ENCODE peak calls at places on chromosomes 11 and 22, in seven cellular contexts. N is fibroblast of the aortic adventitia, L is heart left ventricle, P is fibroblast of villous mesenchyme, O is Peyer's patch, D is MCF 10A, B is A549. G is an unnamed sample.

GRCh38 chr11:86508604-86509471 is 134.2 kb downstream of the CCDC81 start:
- DNase-seq in P (no peak), L (no peak), O (peak; percentile 59), D (peak; percentile 27), N (peak; percentile 40), B (peak; percentile 84), G (no peak)

GRCh38 chr22:46636221-46637002 is 16.2 kb downstream of the GRAMD4 start:
- DNase-seq in P (no peak), L (no peak), D (no peak), B (no peak), O (no peak), N (no peak), G (no peak)

GRCh38 chr11:8252388-8252787 is 11.3 kb downstream of the LMO1 start:
- DNase-seq in D (no peak), O (peak; percentile 19), L (no peak), B (no peak), P (no peak), N (no peak), G (peak; percentile 7)

GRCh38 chr11:76598426-76598839 is 72.1 kb downstream of the LRRC32 start:
- DNase-seq in L (no peak), P (peak; percentile 73), D (peak; percentile 35), O (peak; percentile 50), N (peak; percentile 61), B (peak; percentile 64), G (no peak)

GRCh38 chr11:134915212-134915611 is 503.2 kb upstream of the B3GAT1 start:
- DNase-seq in D (peak; percentile 8), O (no peak), N (peak; percentile 87), P (no peak), B (no peak), L (peak; percentile 35), G (no peak)

GRCh38 chr11:60831501-60832079 is 10.3 kb upstream of the CCDC86 start:
- DNase-seq in P (peak; percentile 11), L (no peak), D (peak; percentile 52), B (no peak), O (no peak), N (peak; percentile 61), G (no peak)

GRCh38 chr11:120066738-120067303 is 71.1 kb downstream of the TRIM29 start:
- DNase-seq in L (no peak), N (no peak), P (no peak), B (no peak), D (no peak), O (no peak), G (no peak)

GRCh38 chr11:133818302-133818701 is 27.0 kb downstream of the SPATA19 start:
- DNase-seq in L (no peak), B (no peak), D (no peak), P (no peak), O (no peak), N (no peak), G (no peak)

GRCh38 chr11:117484159-117484558 is 156.5 kb downstream of the CEP164 start:
- DNase-seq in L (no peak), D (no peak), O (no peak), P (no peak), B (no peak), N (no peak), G (no peak)

GRCh38 chr22:17664414-17665045 is 26.0 kb downstream of the BCL2L13 start:
- DNase-seq in D (no peak), P (no peak), L (no peak), B (no peak), N (no peak), O (peak; percentile 55), G (no peak)

GRCh38 chr22:45009881-45010531 is at the start of gene PHF21B:
- DNase-seq in B (peak; percentile 71), N (peak; percentile 15), P (peak; percentile 26), L (peak; percentile 72), D (no peak), O (no peak), G (no peak)

GRCh38 chr11:69274531-69275016 is 19.4 kb upstream of the MYEOV start:
- DNase-seq in N (no peak), P (no peak), L (no peak), D (peak; percentile 90), O (peak; percentile 72), B (peak; percentile 70), G (no peak)

GRCh38 chr11:122038543-122038942 is 77.5 kb downstream of the BLID start:
- DNase-seq in D (no peak), N (peak; percentile 95), B (no peak), P (peak; percentile 74), L (no peak), O (no peak), G (no peak)

GRCh38 chr11:102010776-102011500 is 36.3 kb upstream of the CFAP300 start:
- DNase-seq in L (peak; percentile 45), B (peak; percentile 77), P (peak; percentile 69), N (peak; percentile 85), D (peak; percentile 91), O (peak; percentile 78), G (no peak)

GRCh38 chr11:43923327-43924111 is 18.9 kb upstream of the C11orf96 start:
- DNase-seq in P (peak; percentile 76), N (peak; percentile 57), L (peak; percentile 57), D (no peak), O (no peak), B (peak; percentile 22), G (no peak)

GRCh38 chr11:43922974-43923326 is 19.5 kb upstream of the C11orf96 start:
- DNase-seq in O (no peak), P (no peak), B (no peak), L (no peak), N (no peak), D (no peak), G (no peak)

GRCh38 chr11:43925932-43926505 is 16.4 kb upstream of the C11orf96 start:
- DNase-seq in D (no peak), P (no peak), L (no peak), N (no peak), O (no peak), B (no peak), G (no peak)

GRCh38 chr11:43925063-43925931 is 17.1 kb upstream of the C11orf96 start:
- DNase-seq in D (no peak), B (no peak), L (no peak), N (no peak), O (no peak), P (no peak), G (no peak)

GRCh38 chr11:43924112-43924855 is 18.2 kb upstream of the C11orf96 start:
- DNase-seq in L (no peak), N (no peak), P (no peak), D (no peak), O (no peak), B (no peak), G (no peak)
- TF ChIP-seq CTCF in L (no peak), N (no peak), P (no peak), D (peak; percentile 15), O (no peak), B (no peak), G (no peak)

DNA sequence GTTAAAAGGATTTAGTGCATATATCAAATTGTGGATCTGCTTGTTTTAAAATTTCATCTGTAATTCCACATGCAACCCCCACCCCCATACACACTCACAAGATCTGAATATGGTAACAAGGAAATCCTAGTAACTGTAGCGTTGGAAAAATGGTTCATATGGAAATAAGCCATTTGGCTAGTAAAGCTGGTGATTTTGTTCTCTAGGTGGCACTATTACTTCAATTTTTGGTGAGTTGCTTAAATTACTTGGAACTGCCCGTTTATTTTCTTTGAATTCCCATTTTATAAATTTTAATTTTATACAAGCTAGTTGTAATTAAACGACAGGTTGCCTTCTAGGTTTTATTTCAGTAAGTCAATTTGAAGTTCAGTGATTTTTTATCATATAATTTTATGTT is 5.3 kb downstream of the BDNF start:
- DNase-seq in L (no peak), B (peak; percentile 51), N (peak; percentile 76), D (no peak), P (no peak), O (no peak), G (no peak)
- TF ChIP-seq CTCF in L (peak; percentile 37), B (peak; percentile 68), N (peak; percentile 47), D (peak; percentile 36), P (peak; percentile 36), O (no peak), G (no peak)

GRCh38 chr11:115342142-115342541 is 162.1 kb downstream of the CADM1 start:
- DNase-seq in N (no peak), D (no peak), O (no peak), L (no peak), B (no peak), P (no peak), G (no peak)
- TF ChIP-seq CTCF in N (no peak), D (no peak), O (no peak), L (no peak), B (no peak), P (no peak), G (no peak)

GRCh38 chr11:12377824-12378593 is 638 bp downstream of the PARVA start:
- DNase-seq in O (peak; percentile 87), N (peak; percentile 80), B (peak; percentile 88), D (peak; percentile 90), L (peak; percentile 71), P (peak; percentile 89), G (no peak)

GRCh38 chr11:12380565-12381325 is 3.4 kb downstream of the PARVA start:
- DNase-seq in D (no peak), B (no peak), P (no peak), L (no peak), O (no peak), N (no peak), G (no peak)

GRCh38 chr11:12376259-12376971 is 956 bp upstream of the PARVA start:
- DNase-seq in L (peak; percentile 64), B (no peak), P (peak; percentile 89), N (peak; percentile 84), D (no peak), O (no peak), G (no peak)

GRCh38 chr11:12381875-12382274 is 4.5 kb downstream of the PARVA start:
- DNase-seq in B (no peak), P (no peak), O (no peak), D (no peak), N (no peak), L (no peak), G (no peak)

GRCh38 chr11:12377106-12377823 is at the start of gene PARVA:
- DNase-seq in B (peak; percentile 78), O (peak; percentile 79), N (peak; percentile 82), P (peak; percentile 81), L (peak; percentile 77), D (peak; percentile 66), G (no peak)
- TF ChIP-seq CTCF in B (no peak), O (no peak), N (no peak), P (no peak), L (no peak), D (no peak), G (no peak)

GRCh38 chr11:132301900-132302299 is 931.5 kb downstream of the NTM start:
- DNase-seq in L (no peak), P (no peak), D (no peak), O (no peak), N (no peak), B (no peak), G (no peak)

GRCh38 chr11:132296946-132297610 is 926.7 kb downstream of the NTM start:
- DNase-seq in L (no peak), O (no peak), D (no peak), P (no peak), N (no peak), B (no peak), G (no peak)

GRCh38 chr11:132301465-132301864 is 931.0 kb downstream of the NTM start:
- DNase-seq in D (no peak), B (no peak), O (no peak), L (no peak), N (no peak), P (no peak), G (no peak)

DNA sequence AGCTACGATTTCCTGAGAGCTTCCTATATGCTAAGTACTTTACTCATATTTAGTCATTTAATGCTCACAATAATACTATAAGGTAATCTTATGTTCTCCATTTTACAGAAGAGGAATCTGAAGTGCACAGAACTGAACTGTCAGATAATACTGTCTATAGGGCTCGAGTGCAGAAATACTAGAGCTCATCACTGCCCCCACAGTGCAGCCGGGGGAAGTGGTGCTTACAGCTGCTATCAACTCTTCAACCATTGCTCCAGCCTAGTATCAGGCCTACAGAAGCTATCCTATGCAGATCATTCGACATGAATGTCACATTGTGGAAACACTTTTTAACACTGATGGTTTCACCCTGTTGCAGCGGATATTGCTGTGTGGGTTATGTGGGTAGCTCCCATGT is 929.9 kb downstream of the NTM start:
- DNase-seq in L (no peak), B (no peak), P (no peak), D (no peak), N (no peak), O (no peak), G (no peak)
- TF ChIP-seq CTCF in L (peak; percentile 23), B (no peak), P (peak; percentile 7), D (no peak), N (peak; percentile 30), O (no peak), G (no peak)